ENCODE peak calls at places on chromosomes 16 and 17, in seven cellular contexts. Z is EL, J is dermis microvascular lymphatic vessel endothelial cell, W is MV-4-11, U is adrenal gland, T is astrocyte of the cerebellum, X is GM23338. N is an unnamed sample.

GRCh38 chr17:82274134-82275020 is 877 bp upstream of the CSNK1D start:
- DNase-seq in Z (no peak), J (no peak), W (no peak), U (no peak), T (no peak), X (no peak), N (no peak)

GRCh38 chr17:78129385-78130079 is 977 bp upstream of the TMC6 start:
- DNase-seq in Z (no peak), J (no peak), W (peak; percentile 21), U (no peak), T (no peak), X (no peak), N (no peak)

GRCh38 chr17:76940738-76941350 is 72.6 kb downstream of the MGAT5B start:
- DNase-seq in Z (peak; percentile 17), J (peak; percentile 17), W (no peak), U (no peak), T (no peak), X (peak; percentile 90), N (no peak)

GRCh38 chr16:89633064-89633631 is 19.7 kb downstream of the DPEP1 start:
- DNase-seq in Z (peak; percentile 95), J (no peak), W (no peak), U (no peak), T (no peak), X (no peak), N (peak; percentile 60)

GRCh38 chr16:86059253-86060171 is 160.6 kb downstream of the IRF8 start:
- DNase-seq in Z (no peak), J (no peak), W (no peak), U (no peak), T (no peak), X (no peak), N (no peak)

GRCh38 chr17:73156166-73156840 is 8.5 kb upstream of the SSTR2 start:
- DNase-seq in Z (peak; percentile 82), J (peak; percentile 36), W (peak; percentile 32), U (peak; percentile 66), T (no peak), X (peak; percentile 94), N (peak; percentile 88)

GRCh38 chr17:68835061-68835460 is 120.1 kb downstream of the ABCA8 start:
- DNase-seq in Z (no peak), J (no peak), W (peak; percentile 45), U (no peak), T (no peak), X (no peak), N (no peak)

GRCh38 chr16:86346034-86346433 is 164.3 kb upstream of the FOXF1 start:
- DNase-seq in Z (no peak), J (peak; percentile 12), W (no peak), U (no peak), T (no peak), X (no peak), N (no peak)

GRCh38 chr17:21005367-21005766 is 37.4 kb downstream of the USP22 start:
- DNase-seq in Z (no peak), J (peak; percentile 53), W (no peak), U (no peak), T (no peak), X (no peak), N (no peak)

GRCh38 chr17:71361691-71362450 is 758.9 kb upstream of the SOX9 start:
- DNase-seq in Z (no peak), J (no peak), W (no peak), U (no peak), T (peak; percentile 5), X (no peak), N (no peak)

GRCh38 chr16:8797364-8798173 is at the start of the genes PMM2 and TMEM186:
- DNase-seq in Z (peak; percentile 96), J (peak; percentile 98), W (peak; percentile 98), U (peak; percentile 94), T (peak; percentile 90), X (peak; percentile 99), N (peak; percentile 98)

GRCh38 chr17:19002805-19003542 is 1.6 kb downstream of the FAM83G start:
- DNase-seq in Z (peak; percentile 85), J (peak; percentile 8), W (no peak), U (no peak), T (peak; percentile 16), X (no peak), N (no peak)

GRCh38 chr16:2842340-2843000 is 12.4 kb downstream of the ZG16B start:
- DNase-seq in Z (no peak), J (peak; percentile 17), W (peak; percentile 59), U (peak; percentile 48), T (no peak), X (peak; percentile 94), N (peak; percentile 55)

GRCh38 chr16:56713794-56714193 is 16.1 kb upstream of the NUP93 start:
- DNase-seq in Z (no peak), J (no peak), W (no peak), U (no peak), T (no peak), X (no peak), N (no peak)

GRCh38 chr17:39196820-39197331 is 593 bp downstream of the CACNB1 start:
- DNase-seq in Z (peak; percentile 60), J (peak; percentile 23), W (no peak), U (peak; percentile 51), T (no peak), X (peak; percentile 60), N (peak; percentile 68)

N was measured in AG08396.